ENCODE peak calls at places on chromosomes 4 and X, in five cellular contexts. A is mesendoderm; P is germinal center; S is kidney glomerular epithelial cell; U is stimulated activated CD8-positive, alpha-beta memory T cell treated with anti-CD3 and anti-CD28 coated beads, Interleukin-12 subunit alpha, Interleukin-12 subunit beta, amount 100 ng/mL, for 4 hours. W is an unnamed sample.

GRCh38 chrX:31858915-31859314 is 787.1 kb upstream of the FTHL17 start:
- DNase-seq in A (no peak), P (no peak), S (no peak), U (no peak), W (no peak)

GRCh38 chr4:156598138-156598681 is 373.4 kb downstream of the PDGFC start:
- DNase-seq in A (no peak), P (no peak), S (no peak), U (no peak), W (no peak)

GRCh38 chr4:153792893-153793227 is 4.0 kb upstream of the SFRP2 start:
- DNase-seq in A (peak; percentile 61), P (no peak), S (no peak), U (no peak), W (no peak)

GRCh38 chr4:137200322-137200721 is 332.0 kb downstream of the PCDH18 start:
- DNase-seq in A (peak; percentile 25), P (no peak), S (no peak), U (no peak), W (no peak)

GRCh38 chr4:36494766-36495165 is 213.3 kb downstream of the DTHD1 start:
- DNase-seq in A (no peak), P (no peak), S (no peak), U (no peak), W (no peak)

GRCh38 chr4:2617955-2618354 is 81.5 kb downstream of the FAM193A start:
- DNase-seq in A (no peak), P (no peak), S (no peak), U (no peak), W (no peak)

GRCh38 chr4:22670953-22671352 is 21.8 kb upstream of the GBA3 start:
- DNase-seq in A (peak; percentile 26), P (no peak), S (no peak), U (no peak), W (no peak)

GRCh38 chr4:26525751-26526150 is 35.5 kb upstream of the CCKAR start:
- DNase-seq in A (no peak), P (no peak), S (peak; percentile 20), U (no peak), W (no peak)

GRCh38 chr4:146143888-146144287 is 31.6 kb upstream of the LSM6 start:
- DNase-seq in A (no peak), P (no peak), S (no peak), U (no peak), W (no peak)

GRCh38 chr4:90120037-90120436 is 7.2 kb upstream of the CCSER1 start:
- DNase-seq in A (peak; percentile 60), P (no peak), S (no peak), U (no peak), W (no peak)

GRCh38 chrX:12400218-12400617 is 261.9 kb downstream of the FRMPD4 start:
- DNase-seq in A (no peak), P (no peak), S (no peak), U (no peak), W (no peak)

GRCh38 chrX:118652717-118653116 is 74.7 kb upstream of the IL13RA1 start:
- DNase-seq in A (no peak), P (no peak), S (no peak), U (no peak), W (no peak)

GRCh38 chr4:183074288-183074990 is 24.6 kb upstream of the WWC2 start:
- DNase-seq in A (peak; percentile 88), P (no peak), S (peak; percentile 50), U (no peak), W (no peak)

GRCh38 chr4:60033826-60034225 is 1166.3 kb upstream of the ADGRL3 start:
- DNase-seq in A (no peak), P (no peak), S (no peak), U (no peak), W (no peak)

GRCh38 chr4:2322801-2323200 is 60.9 kb upstream of the MXD4 start:
- DNase-seq in A (no peak), P (no peak), S (no peak), U (no peak), W (no peak)